ENCODE peak calls at places on chromosomes 13 and 19, in ten cellular contexts. D, R, M, S, N, G, Z, Y, A and X are unnamed samples.

GRCh38 chr13:107809125-107809524 is 406.2 kb downstream of the LIG4 start:
- DNase-seq in A (no peak), D (no peak), G (no peak), M (no peak), Z (no peak), Y (no peak), S (no peak), N (no peak), R (no peak), X (no peak)

GRCh38 chr13:20546559-20546958 is 20.4 kb upstream of the IFT88 start:
- DNase-seq in R (peak), M (no peak), Z (no peak), N (no peak), Y (no peak), S (no peak), A (no peak), G (no peak), D (no peak), X (no peak)

GRCh38 chr13:63731896-63732295 is 2316.2 kb upstream of the PCDH20 start:
- DNase-seq in D (no peak), S (no peak), G (no peak), Z (no peak), N (no peak), Y (no peak), M (no peak), R (no peak), A (no peak), X (no peak)

GRCh38 chr19:55460670-55461258 is 678 bp downstream of the ISOC2 start:
- DNase-seq in Y (peak), G (peak), Z (peak), A (no peak), N (no peak), D (no peak), S (peak), M (no peak), R (no peak), X (peak)

GRCh38 chr13:23628250-23628649 is 58.0 kb downstream of the TNFRSF19 start:
- DNase-seq in D (no peak), Z (no peak), N (no peak), G (no peak), A (no peak), S (no peak), M (no peak), R (no peak), Y (no peak), X (no peak)

GRCh38 chr19:18526316-18526715 is 4.4 kb upstream of the ELL start:
- DNase-seq in S (no peak), R (no peak), Z (no peak), A (no peak), G (no peak), Y (no peak), D (no peak), M (no peak), N (no peak), X (no peak)

GRCh38 chr19:47766670-47767069 is 11.8 kb upstream of the SELENOW start:
- DNase-seq in A (no peak), D (no peak), Z (no peak), S (no peak), Y (no peak), M (no peak), R (no peak), N (no peak), G (no peak), X (no peak)

GRCh38 chr19:10643166-10643967 is 10.8 kb upstream of the ILF3 start:
- DNase-seq in Z (no peak), D (no peak), N (no peak), M (no peak), G (no peak), R (no peak), S (no peak), Y (no peak), A (no peak), X (no peak)

GRCh38 chr19:17873661-17874422 is 2.1 kb downstream of the SLC5A5 start:
- DNase-seq in Z (no peak), S (no peak), N (peak), G (no peak), A (peak), M (no peak), R (peak), D (peak), Y (no peak), X (no peak)

GRCh38 chr13:74166286-74166685 is 32.1 kb upstream of the KLF12 start:
- DNase-seq in M (no peak), Y (no peak), R (no peak), S (no peak), Z (no peak), G (no peak), A (no peak), D (no peak), N (no peak), X (no peak)

GRCh38 chr19:9917322-9917721 is 19.0 kb downstream of the OLFM2 start:
- DNase-seq in Y (no peak), M (no peak), S (no peak), Z (no peak), A (no peak), D (no peak), R (no peak), G (no peak), N (no peak), X (peak)

GRCh38 chr13:109271991-109272454 is 514.4 kb downstream of the IRS2 start:
- DNase-seq in D (no peak), R (no peak), A (no peak), Y (no peak), N (no peak), M (no peak), S (no peak), Z (no peak), G (no peak), X (peak)

GRCh38 chr13:49627831-49628652 is at the start of gene ARL11:
- DNase-seq in G (peak), S (peak), D (peak), R (peak), N (peak), M (no peak), A (peak), Z (peak), Y (no peak), X (no peak)

GRCh38 chr19:19530423-19530804 is 1.7 kb downstream of the YJEFN3 start:
- DNase-seq in D (no peak), Z (no peak), S (no peak), Y (no peak), M (no peak), R (no peak), G (no peak), A (no peak), N (no peak), X (no peak)

GRCh38 chr13:98216135-98216565 is 39.1 kb upstream of the RNF113B start:
- DNase-seq in S (peak), A (no peak), Z (peak), M (peak), G (no peak), R (no peak), D (no peak), N (no peak), Y (peak), X (peak)

GRCh38 chr19:4371209-4371897 is 28.0 kb downstream of the MPND start:
- DNase-seq in M (no peak), D (no peak), Y (no peak), N (no peak), A (no peak), R (no peak), G (peak), Z (no peak), S (no peak), X (no peak)

GRCh38 chr19:55712804-55713631 is 25.2 kb downstream of the NLRP9 start:
- DNase-seq in Y (no peak), N (no peak), R (no peak), S (no peak), A (no peak), M (no peak), G (no peak), Z (no peak), D (no peak), X (no peak)

GRCh38 chr19:43527860-43528622 is 1.0 kb upstream of the ETHE1 start:
- DNase-seq in S (no peak), D (no peak), Z (no peak), N (no peak), R (no peak), M (no peak), A (no peak), Y (no peak), G (peak), X (peak)

GRCh38 chr13:33251131-33251629 is 34.4 kb downstream of the STARD13 start:
- DNase-seq in N (no peak), G (peak), R (peak), Y (peak), S (no peak), M (peak), A (no peak), D (no peak), Z (no peak), X (peak)

GRCh38 chr19:752652-753517 is 2.0 kb downstream of the MISP start:
- DNase-seq in D (no peak), Z (no peak), R (no peak), Y (peak), S (no peak), A (no peak), M (peak), N (no peak), G (peak), X (peak)

GRCh38 chr13:64529874-64530485 is 2700.2 kb downstream of the PCDH9 start:
- DNase-seq in A (no peak), G (no peak), Z (no peak), D (no peak), M (no peak), Y (no peak), N (no peak), R (no peak), S (no peak), X (no peak)

GRCh38 chr19:2803486-2804155 is 16.0 kb upstream of the ZNF554 start:
- DNase-seq in A (peak), N (no peak), Z (no peak), Y (no peak), S (no peak), M (no peak), G (no peak), R (no peak), D (no peak), X (no peak)

GRCh38 chr13:36965767-36966166 is 33.4 kb downstream of the ALG5 start:
- DNase-seq in D (no peak), A (no peak), M (peak), R (no peak), N (no peak), Z (no peak), Y (peak), G (no peak), S (no peak), X (peak)

GRCh38 chr19:7923295-7924191 is 2.4 kb downstream of the CTXN1 start:
- DNase-seq in Y (no peak), A (peak), M (no peak), R (no peak), D (no peak), G (no peak), Z (no peak), S (no peak), N (no peak), X (no peak)

GRCh38 chr19:8141726-8142524 is 7.5 kb downstream of the FBN3 start:
- DNase-seq in Y (no peak), G (no peak), N (no peak), D (no peak), Z (no peak), A (no peak), S (no peak), R (no peak), M (no peak), X (no peak)

GRCh38 chr19:13505164-13505695 is 1.0 kb downstream of the CACNA1A start:
- DNase-seq in M (no peak), D (no peak), A (no peak), R (no peak), N (no peak), S (no peak), G (no peak), Z (no peak), Y (no peak), X (no peak)

GRCh38 chr19:52554216-52554971 is 15.7 kb upstream of the ZNF701 start:
- DNase-seq in G (no peak), S (no peak), M (no peak), Z (no peak), A (no peak), Y (no peak), N (no peak), R (no peak), D (no peak), X (no peak)
- H3K4me3 ChIP-seq in G (peak), S (no peak), M (no peak), Z (no peak), A (no peak), Y (no peak), N (peak), R (no peak), D (peak), X (no peak)

DNA sequence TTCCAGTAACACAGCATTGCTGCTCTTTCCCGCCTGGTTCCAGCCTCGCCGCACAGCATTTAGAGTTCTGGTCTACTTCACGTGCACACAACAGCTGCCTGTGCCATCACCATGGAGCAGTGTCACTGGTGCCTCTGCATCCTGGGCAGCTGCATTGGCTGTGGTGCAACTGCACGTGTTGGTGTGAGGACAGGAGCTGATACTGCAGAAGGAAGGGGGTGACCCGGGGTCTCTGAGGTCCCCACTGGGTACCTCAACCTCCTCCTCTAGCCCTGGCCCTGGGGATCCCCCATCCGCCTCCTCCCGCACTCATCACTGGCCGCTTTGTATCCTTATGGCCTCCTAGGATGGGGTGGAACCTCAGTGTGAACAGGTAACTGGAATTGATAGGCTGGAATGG is 112.5 kb downstream of the SOX1 start:
- DNase-seq in M (no peak), A (no peak), S (no peak), D (no peak), Z (peak), N (no peak), R (no peak), G (no peak), Y (no peak), X (no peak)
- H3K4me3 ChIP-seq in M (no peak), A (no peak), S (no peak), D (no peak), Z (no peak), N (no peak), R (no peak), G (no peak), Y (no peak), X (no peak)

GRCh38 chr19:15195381-15195964 is 5.3 kb downstream of the NOTCH3 start:
- DNase-seq in S (peak), Z (peak), N (no peak), Y (no peak), R (no peak), M (no peak), A (peak), D (no peak), G (no peak), X (peak)
- H3K4me3 ChIP-seq in S (peak), Z (peak), N (no peak), Y (peak), R (no peak), M (peak), A (peak), D (no peak), G (peak), X (peak)

GRCh38 chr19:38265213-38265861 is 964 bp downstream of the SPINT2 start:
- DNase-seq in R (no peak), G (no peak), A (no peak), M (no peak), Y (no peak), N (no peak), S (no peak), D (no peak), Z (no peak), X (no peak)

GRCh38 chr19:38266981-38267597 is 2.7 kb downstream of the SPINT2 start:
- DNase-seq in A (no peak), N (no peak), D (no peak), S (no peak), Z (no peak), R (no peak), Y (peak), G (no peak), M (no peak), X (peak)

GRCh38 chr19:38264486-38265212 is at the start of gene SPINT2:
- DNase-seq in Z (no peak), N (peak), Y (no peak), A (peak), D (no peak), G (no peak), R (peak), S (peak), M (no peak), X (no peak)

GRCh38 chr19:38267780-38268430 is 3.5 kb downstream of the SPINT2 start:
- DNase-seq in Y (no peak), N (no peak), A (peak), R (no peak), M (no peak), S (no peak), D (no peak), Z (no peak), G (no peak), X (no peak)

GRCh38 chr19:38266070-38266469 is 1.7 kb downstream of the SPINT2 start:
- DNase-seq in Z (no peak), M (no peak), D (no peak), R (no peak), Y (no peak), S (no peak), G (no peak), N (no peak), A (no peak), X (no peak)
- H3K4me3 ChIP-seq in Z (no peak), M (no peak), D (no peak), R (no peak), Y (no peak), S (no peak), G (no peak), N (peak), A (peak), X (no peak)

GRCh38 chr19:44749318-44749717 is 810 bp downstream of the BCL3 start:
- DNase-seq in A (no peak), Y (no peak), G (no peak), M (no peak), S (no peak), D (no peak), N (no peak), R (no peak), Z (no peak), X (no peak)
- H3K4me3 ChIP-seq in A (peak), Y (peak), G (peak), M (peak), S (peak), D (peak), N (peak), R (peak), Z (peak), X (peak)

GRCh38 chr13:24747248-24748151 is 16.5 kb upstream of the RNF17 start:
- DNase-seq in Z (no peak), M (no peak), R (peak), D (no peak), G (no peak), A (peak), S (no peak), Y (no peak), N (no peak), X (peak)
- H3K4me3 ChIP-seq in Z (peak), M (peak), R (peak), D (no peak), G (peak), A (peak), S (no peak), Y (peak), N (no peak), X (peak)